ENCODE peak calls at places on chromosomes 12 and 14, in nine cellular contexts. B is dorsolateral prefrontal cortex; M is NCI-H2171 treated with DMSO at 0.1 percent for 48 hours; C is epithelial cell of esophagus; J is activated CD4-positive, alpha-beta memory T cell treated with anti-CD3 and anti-CD28 coated beads for 36 hours; I is fibroblast of lung; Q is breast epithelium; N is activated CD4-positive, alpha-beta T cell treated with anti-CD3 and anti-CD28 coated beads, Interleukin-2, amount 10 ng/mL, durations not matched to agents 7 days and 5 days; X is GM13977. P is an unnamed sample.

GRCh38 chr14:39417014-39417413 is 15.2 kb downstream of the FBXO33 start:
- DNase-seq in B (no peak), M (peak), C (peak), J (no peak), I (peak), Q (no peak), N (no peak), X (no peak), P (no peak)

GRCh38 chr12:132170094-132170636 is 25.9 kb downstream of the NOC4L start:
- DNase-seq in B (no peak), M (no peak), C (no peak), J (no peak), I (peak), Q (no peak), N (no peak), X (no peak), P (peak)

GRCh38 chr12:108324678-108325358 is 14.3 kb downstream of the CMKLR1 start:
- DNase-seq in B (no peak), M (no peak), C (no peak), J (no peak), I (no peak), Q (no peak), N (no peak), X (no peak), P (no peak)

GRCh38 chr14:34650786-34651584 is 21.0 kb upstream of the SNX6 start:
- DNase-seq in B (no peak), M (no peak), C (peak), J (no peak), I (peak), Q (no peak), N (no peak), X (no peak), P (no peak)

GRCh38 chr14:79356040-79356439 is 855.3 kb downstream of the DIO2 start:
- DNase-seq in B (no peak), M (no peak), C (no peak), J (no peak), I (peak), Q (no peak), N (no peak), X (no peak), P (no peak)

GRCh38 chr12:48781750-48782456 is 7.0 kb downstream of the ADCY6 start:
- DNase-seq in B (no peak), M (no peak), C (no peak), J (no peak), I (no peak), Q (no peak), N (no peak), X (no peak), P (no peak)

GRCh38 chr14:30983858-30984257 is 41.6 kb upstream of the AP4S1 start:
- DNase-seq in B (no peak), M (no peak), C (no peak), J (no peak), I (no peak), Q (no peak), N (no peak), X (no peak), P (no peak)

GRCh38 chr12:108150436-108150835 is 21.3 kb downstream of the WSCD2 start:
- DNase-seq in B (no peak), M (no peak), C (no peak), J (no peak), I (no peak), Q (no peak), N (no peak), X (no peak), P (no peak)

GRCh38 chr12:106386836-106387555 is 29.4 kb downstream of the POLR3B start:
- DNase-seq in B (no peak), M (no peak), C (peak), J (no peak), I (peak), Q (no peak), N (no peak), X (no peak), P (no peak)

P was measured in SHP77.